ENCODE peak calls at places on chromosomes 3 and 15, in ten cellular contexts. O, F, K, Z, M, B, C, T, P and V are unnamed samples.
A peak's percentile ranks its signal among the peaks of the same experiment; 100 is the strongest.

GRCh38 chr3:160796813-160797164 is 40.8 kb downstream of the PPM1L start:
- DNase-seq in O (no peak), F (no peak), K (no peak), Z (no peak), M (no peak), B (no peak), C (no peak), T (no peak), P (no peak), V (no peak)

GRCh38 chr3:194140520-194141414 is 4.8 kb downstream of the HES1 start:
- DNase-seq in O (peak; percentile 86), F (peak; percentile 54), K (peak; percentile 89), Z (no peak), M (peak; percentile 70), B (peak; percentile 70), C (peak; percentile 48), T (no peak), P (no peak), V (peak; percentile 36)

GRCh38 chr15:62567501-62567900 is 402.4 kb upstream of the C2CD4B start:
- DNase-seq in O (no peak), F (no peak), K (no peak), Z (no peak), M (no peak), B (no peak), C (no peak), T (no peak), P (no peak), V (no peak)

GRCh38 chr15:100093211-100094126 is 248.3 kb downstream of the ADAMTS17 start:
- DNase-seq in O (no peak), F (no peak), K (peak; percentile 75), Z (no peak), M (no peak), B (no peak), C (no peak), T (no peak), P (peak; percentile 67), V (no peak)

GRCh38 chr3:46883252-46884185 is 6.0 kb downstream of the PTH1R start:
- DNase-seq in O (no peak), F (no peak), K (peak; percentile 34), Z (no peak), M (no peak), B (peak; percentile 59), C (no peak), T (no peak), P (no peak), V (peak; percentile 54)

GRCh38 chr3:34646911-34647465 is 848.6 kb downstream of the PDCD6IP start:
- DNase-seq in O (no peak), F (no peak), K (no peak), Z (no peak), M (no peak), B (no peak), C (no peak), T (no peak), P (no peak), V (no peak)

GRCh38 chr15:25903024-25903581 is 40.0 kb upstream of the ATP10A start:
- DNase-seq in O (no peak), F (no peak), K (no peak), Z (no peak), M (no peak), B (no peak), C (peak; percentile 61), T (no peak), P (no peak), V (no peak)

GRCh38 chr3:9422712-9423424 is 25.5 kb downstream of the SETD5 start:
- DNase-seq in O (no peak), F (peak; percentile 14), K (peak; percentile 99), Z (no peak), M (peak; percentile 86), B (no peak), C (peak; percentile 98), T (peak; percentile 36), P (no peak), V (peak; percentile 18)

GRCh38 chr3:194487289-194488006 is 646 bp upstream of the ATP13A3 start:
- DNase-seq in O (peak; percentile 78), F (no peak), K (no peak), Z (peak; percentile 72), M (peak; percentile 55), B (no peak), C (no peak), T (peak; percentile 80), P (no peak), V (peak; percentile 42)

GRCh38 chr3:126837773-126838172 is 133.7 kb downstream of the CHCHD6 start:
- DNase-seq in O (no peak), F (no peak), K (no peak), Z (no peak), M (no peak), B (no peak), C (no peak), T (no peak), P (peak; percentile 46), V (no peak)

GRCh38 chr3:61645148-61645547 is 83.8 kb downstream of the PTPRG start:
- DNase-seq in O (no peak), F (no peak), K (no peak), Z (no peak), M (no peak), B (no peak), C (no peak), T (no peak), P (no peak), V (no peak)

GRCh38 chr15:41417418-41417811 is 520 bp downstream of the RTF1 start:
- DNase-seq in O (no peak), F (no peak), K (peak; percentile 25), Z (peak; percentile 42), M (peak; percentile 32), B (peak; percentile 55), C (peak; percentile 22), T (peak; percentile 44), P (no peak), V (peak; percentile 55)

GRCh38 chr15:59723686-59724336 is 34.7 kb upstream of the BNIP2 start:
- DNase-seq in O (no peak), F (no peak), K (no peak), Z (no peak), M (no peak), B (no peak), C (no peak), T (no peak), P (no peak), V (no peak)

GRCh38 chr3:73508330-73508954 is 116.3 kb downstream of the PDZRN3 start:
- DNase-seq in O (no peak), F (peak; percentile 46), K (peak; percentile 86), Z (peak; percentile 60), M (no peak), B (peak; percentile 55), C (peak; percentile 75), T (peak; percentile 70), P (no peak), V (peak; percentile 51)

GRCh38 chr15:57598346-57598745 is 6.6 kb downstream of the MYZAP start:
- DNase-seq in O (no peak), F (no peak), K (no peak), Z (no peak), M (no peak), B (no peak), C (no peak), T (no peak), P (no peak), V (no peak)

GRCh38 chr3:157499342-157499963 is 3.8 kb downstream of the VEPH1 start:
- DNase-seq in O (peak; percentile 83), F (peak; percentile 16), K (peak; percentile 50), Z (no peak), M (no peak), B (peak; percentile 79), C (no peak), T (no peak), P (no peak), V (peak; percentile 14)

GRCh38 chr3:40718681-40719080 is 193.9 kb downstream of the ZNF621 start:
- DNase-seq in O (no peak), F (no peak), K (no peak), Z (peak; percentile 87), M (no peak), B (no peak), C (no peak), T (peak; percentile 76), P (no peak), V (no peak)

DNA sequence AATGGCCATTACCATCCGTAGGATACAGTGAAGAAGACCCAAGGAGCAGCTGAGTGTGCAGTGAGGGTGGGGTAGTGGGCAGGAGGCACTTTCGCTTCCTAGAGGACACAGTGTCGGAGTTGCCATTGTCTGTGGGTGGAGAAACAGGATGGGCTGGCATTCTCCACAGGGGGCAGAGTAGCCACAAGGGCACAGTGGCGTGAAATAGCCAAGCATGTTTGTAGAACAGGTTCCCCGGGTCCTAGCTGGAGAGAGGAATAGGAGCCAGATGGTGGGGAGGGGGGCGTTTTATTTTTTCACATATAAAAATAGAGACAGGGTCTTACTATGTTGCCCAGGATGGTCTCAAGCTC is 3.5 kb downstream of the SLC6A6 start:
- DNase-seq in O (no peak), F (no peak), K (no peak), Z (no peak), M (no peak), B (no peak), C (no peak), T (no peak), P (no peak), V (no peak)
- TF ChIP-seq CTCF in O (no peak), F (no peak), K (no peak), Z (peak; percentile 46), M (no peak), B (no peak), C (no peak), T (no peak), P (no peak), V (no peak)

GRCh38 chr3:132004571-132004970 is 30.2 kb downstream of the CPNE4 start:
- DNase-seq in O (no peak), F (no peak), K (peak; percentile 39), Z (no peak), M (no peak), B (no peak), C (peak; percentile 92), T (no peak), P (no peak), V (no peak)
- TF ChIP-seq CTCF in O (no peak), F (no peak), K (no peak), Z (no peak), M (no peak), B (no peak), C (no peak), T (no peak), P (no peak), V (no peak)

DNA sequence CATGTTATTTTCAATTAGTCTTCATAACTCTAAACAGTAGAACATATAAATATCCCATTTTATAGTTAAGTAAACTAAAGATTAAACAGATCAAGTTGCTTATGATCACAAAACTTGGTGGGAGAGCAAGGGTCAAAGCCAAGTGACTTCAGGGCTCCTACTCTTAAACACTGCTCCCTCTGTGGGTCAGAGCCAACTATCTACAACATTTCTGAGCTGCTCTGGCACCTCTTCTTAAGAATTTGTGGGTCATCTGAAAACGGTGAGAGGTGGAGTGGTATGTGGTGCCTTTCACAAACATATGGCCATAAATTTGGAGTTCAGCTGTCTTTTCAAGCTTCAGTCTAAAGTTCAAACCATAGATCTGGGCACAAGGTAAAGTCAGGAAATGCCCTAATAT is 10.9 kb downstream of the ATG3 start:
- DNase-seq in O (no peak), F (no peak), K (no peak), Z (no peak), M (no peak), B (no peak), C (peak; percentile 3), T (no peak), P (no peak), V (no peak)
- TF ChIP-seq CTCF in O (no peak), F (no peak), K (peak; percentile 12), Z (no peak), M (no peak), B (no peak), C (no peak), T (no peak), P (no peak), V (no peak)

GRCh38 chr3:52986938-52987337 is 58.9 kb downstream of the SFMBT1 start:
- DNase-seq in O (no peak), F (no peak), K (peak; percentile 79), Z (peak; percentile 15), M (no peak), B (no peak), C (peak; percentile 43), T (no peak), P (no peak), V (no peak)
- TF ChIP-seq CTCF in O (no peak), F (peak; percentile 40), K (peak; percentile 77), Z (peak; percentile 66), M (peak; percentile 12), B (no peak), C (peak; percentile 43), T (peak; percentile 25), P (no peak), V (no peak)